ENCODE peak calls at places on chromosomes 5 and 9, in five cellular contexts. One of them, this sample, is unnamed.

GRCh38 chr5:146425023-146425422 is 22.1 kb upstream of the TCERG1 start:
- DNase-seq in GM12892: no peak
- DNase-seq in glutamatergic neuron: no peak
- DNase-seq in GF-D8: no peak
- DNase-seq in neural crest cell: no peak
- DNase-seq in this sample: no peak

GRCh38 chr9:133762488-133763271 is 24.5 kb upstream of the SARDH start:
- DNase-seq in glutamatergic neuron: no peak
- DNase-seq in GF-D8: no peak
- DNase-seq in neural crest cell: no peak
- DNase-seq in GM12892: no peak
- DNase-seq in this sample: no peak

GRCh38 chr5:6525910-6526309 is 77.3 kb downstream of the UBE2QL1 start:
- DNase-seq in glutamatergic neuron: peak; percentile 51
- DNase-seq in neural crest cell: peak; percentile 45
- DNase-seq in GM12892: no peak
- DNase-seq in GF-D8: no peak
- DNase-seq in this sample: peak; percentile 21

GRCh38 chr9:77933019-77933418 is 98.6 kb downstream of the GNAQ start:
- DNase-seq in neural crest cell: no peak
- DNase-seq in GM12892: no peak
- DNase-seq in GF-D8: no peak
- DNase-seq in glutamatergic neuron: no peak
- DNase-seq in this sample: no peak

GRCh38 chr5:159101689-159102088 is 2.0 kb upstream of the EBF1 start:
- DNase-seq in GM12892: no peak
- DNase-seq in neural crest cell: no peak
- DNase-seq in glutamatergic neuron: no peak
- DNase-seq in GF-D8: no peak
- DNase-seq in this sample: no peak

GRCh38 chr5:143239877-143240518 is 163.5 kb downstream of the NR3C1 start:
- DNase-seq in glutamatergic neuron: no peak
- DNase-seq in GM12892: no peak
- DNase-seq in neural crest cell: no peak
- DNase-seq in GF-D8: no peak
- DNase-seq in this sample: no peak

GRCh38 chr9:88949961-88950340 is 41.3 kb upstream of the S1PR3 start:
- DNase-seq in glutamatergic neuron: no peak
- DNase-seq in neural crest cell: no peak
- DNase-seq in GF-D8: no peak
- DNase-seq in GM12892: no peak
- DNase-seq in this sample: no peak

GRCh38 chr9:127862075-127863011 is 7.9 kb upstream of the ENG start:
- DNase-seq in glutamatergic neuron: no peak
- DNase-seq in neural crest cell: no peak
- DNase-seq in GF-D8: peak; percentile 95
- DNase-seq in GM12892: peak; percentile 63
- DNase-seq in this sample: no peak

GRCh38 chr9:91163773-91164471 is 197.8 kb downstream of the AUH start:
- DNase-seq in neural crest cell: no peak
- DNase-seq in GF-D8: no peak
- DNase-seq in GM12892: no peak
- DNase-seq in glutamatergic neuron: no peak
- DNase-seq in this sample: no peak

GRCh38 chr5:141701341-141702119 is 19.5 kb upstream of the ARAP3 start:
- DNase-seq in glutamatergic neuron: no peak
- DNase-seq in GF-D8: no peak
- DNase-seq in neural crest cell: no peak
- DNase-seq in GM12892: peak; percentile 51
- DNase-seq in this sample: no peak

GRCh38 chr5:57036621-57037160 is 84.8 kb upstream of the MIER3 start:
- DNase-seq in GF-D8: no peak
- DNase-seq in neural crest cell: no peak
- DNase-seq in GM12892: no peak
- DNase-seq in glutamatergic neuron: no peak
- DNase-seq in this sample: no peak

GRCh38 chr9:74025402-74025894 is 471.7 kb upstream of the RORB start:
- DNase-seq in GF-D8: no peak
- DNase-seq in neural crest cell: no peak
- DNase-seq in glutamatergic neuron: no peak
- DNase-seq in GM12892: no peak
- DNase-seq in this sample: peak; percentile 96

GRCh38 chr5:180804129-180804601 is 1.6 kb upstream of the MGAT1 start:
- DNase-seq in neural crest cell: no peak
- DNase-seq in GF-D8: no peak
- DNase-seq in glutamatergic neuron: no peak
- DNase-seq in GM12892: no peak
- DNase-seq in this sample: no peak

GRCh38 chr5:72633649-72634048 is 126.4 kb upstream of the ZNF366 start:
- DNase-seq in neural crest cell: no peak
- DNase-seq in GM12892: no peak
- DNase-seq in glutamatergic neuron: no peak
- DNase-seq in GF-D8: no peak
- DNase-seq in this sample: no peak

GRCh38 chr5:177311723-177312648 is at the start of gene MXD3:
- DNase-seq in GF-D8: peak; percentile 91
- DNase-seq in neural crest cell: peak; percentile 96
- DNase-seq in GM12892: peak; percentile 87
- DNase-seq in glutamatergic neuron: peak; percentile 97
- DNase-seq in this sample: peak; percentile 94

GRCh38 chr9:100204796-100205195 is 105.8 kb downstream of the INVS start:
- DNase-seq in glutamatergic neuron: no peak
- DNase-seq in neural crest cell: no peak
- DNase-seq in GF-D8: no peak
- DNase-seq in GM12892: no peak
- DNase-seq in this sample: no peak

GRCh38 chr9:80867731-80868130 is 821.6 kb downstream of the TLE1 start:
- DNase-seq in neural crest cell: no peak
- DNase-seq in GM12892: no peak
- DNase-seq in GF-D8: no peak
- DNase-seq in glutamatergic neuron: no peak
- DNase-seq in this sample: no peak

GRCh38 chr9:134502261-134503211 is 139.1 kb upstream of the COL5A1 start:
- DNase-seq in GM12892: no peak
- DNase-seq in GF-D8: no peak
- DNase-seq in glutamatergic neuron: peak; percentile 39
- DNase-seq in neural crest cell: no peak
- DNase-seq in this sample: peak; percentile 43

GRCh38 chr9:31608413-31608812 is 776.0 kb upstream of the ACO1 start:
- DNase-seq in neural crest cell: no peak
- DNase-seq in GF-D8: no peak
- DNase-seq in GM12892: no peak
- DNase-seq in glutamatergic neuron: no peak
- DNase-seq in this sample: no peak

GRCh38 chr9:15142903-15143534 is 164.0 kb downstream of the TTC39B start:
- DNase-seq in glutamatergic neuron: no peak
- DNase-seq in GM12892: peak; percentile 19
- DNase-seq in neural crest cell: no peak
- DNase-seq in GF-D8: no peak
- DNase-seq in this sample: peak; percentile 50

GRCh38 chr9:99180199-99180598 is 41.5 kb downstream of the ALG2 start:
- DNase-seq in neural crest cell: no peak
- DNase-seq in GM12892: no peak
- DNase-seq in GF-D8: no peak
- DNase-seq in glutamatergic neuron: no peak
- DNase-seq in this sample: no peak

GRCh38 chr5:14593326-14594036 is 11.9 kb downstream of the OTULINL start:
- DNase-seq in neural crest cell: no peak
- DNase-seq in GM12892: no peak
- DNase-seq in GF-D8: no peak
- DNase-seq in glutamatergic neuron: no peak
- DNase-seq in this sample: no peak

GRCh38 chr5:177111720-177112394 is 21.7 kb upstream of the NSD1 start:
- DNase-seq in glutamatergic neuron: peak; percentile 88
- DNase-seq in GF-D8: no peak
- DNase-seq in GM12892: peak; percentile 67
- DNase-seq in neural crest cell: peak; percentile 83
- DNase-seq in this sample: peak; percentile 67

GRCh38 chr5:114361724-114362196 is at the start of gene KCNN2:
- DNase-seq in glutamatergic neuron: peak; percentile 93
- DNase-seq in GM12892: peak; percentile 31
- DNase-seq in GF-D8: no peak
- DNase-seq in neural crest cell: peak; percentile 71
- DNase-seq in this sample: peak; percentile 23

GRCh38 chr9:86500667-86501435 is 146.6 kb upstream of the TUT7 start:
- DNase-seq in GM12892: no peak
- DNase-seq in glutamatergic neuron: no peak
- DNase-seq in GF-D8: no peak
- DNase-seq in neural crest cell: no peak
- DNase-seq in this sample: no peak

This sample was measured in HepG2.